ENCODE peak calls at places on chromosomes 7 and 10, in nine cellular contexts. One of them, this sample, is unnamed.

GRCh38 chr10:5894458-5894857 is 4.4 kb downstream of the FBH1 start:
- DNase-seq in OCI-LY7: no peak
- DNase-seq in left colon: no peak
- DNase-seq in retina: no peak
- DNase-seq in activated naive CD4-positive, alpha-beta T cell: no peak
- DNase-seq in renal cortical epithelial cell: no peak
- DNase-seq in Ammon's horn: no peak
- DNase-seq in right atrium auricular region: no peak
- DNase-seq in T-cell: no peak
- DNase-seq in this sample: no peak

GRCh38 chr10:12667006-12667405 is 317.7 kb downstream of the CAMK1D start:
- DNase-seq in OCI-LY7: no peak
- DNase-seq in left colon: no peak
- DNase-seq in retina: no peak
- DNase-seq in activated naive CD4-positive, alpha-beta T cell: no peak
- DNase-seq in renal cortical epithelial cell: no peak
- DNase-seq in Ammon's horn: peak; percentile 59
- DNase-seq in right atrium auricular region: no peak
- DNase-seq in T-cell: no peak
- DNase-seq in this sample: no peak

GRCh38 chr7:25032774-25033743 is 53.1 kb upstream of the OSBPL3 start:
- DNase-seq in OCI-LY7: no peak
- DNase-seq in left colon: no peak
- DNase-seq in retina: no peak
- DNase-seq in activated naive CD4-positive, alpha-beta T cell: no peak
- DNase-seq in renal cortical epithelial cell: no peak
- DNase-seq in Ammon's horn: no peak
- DNase-seq in right atrium auricular region: no peak
- DNase-seq in T-cell: no peak
- DNase-seq in this sample: no peak

GRCh38 chr10:75042292-75042974 is 69.0 kb upstream of the SAMD8 start:
- DNase-seq in OCI-LY7: no peak
- DNase-seq in left colon: no peak
- DNase-seq in retina: no peak
- DNase-seq in activated naive CD4-positive, alpha-beta T cell: no peak
- DNase-seq in renal cortical epithelial cell: peak; percentile 57
- DNase-seq in Ammon's horn: no peak
- DNase-seq in right atrium auricular region: no peak
- DNase-seq in T-cell: no peak
- DNase-seq in this sample: no peak

GRCh38 chr7:155375337-155376277 is 77.9 kb downstream of the INSIG1 start:
- DNase-seq in OCI-LY7: no peak
- DNase-seq in left colon: no peak
- DNase-seq in retina: peak; percentile 52
- DNase-seq in activated naive CD4-positive, alpha-beta T cell: no peak
- DNase-seq in renal cortical epithelial cell: no peak
- DNase-seq in Ammon's horn: no peak
- DNase-seq in right atrium auricular region: no peak
- DNase-seq in T-cell: no peak
- DNase-seq in this sample: peak; percentile 76

GRCh38 chr10:97075961-97076525 is 109.7 kb downstream of the SLIT1 start:
- DNase-seq in OCI-LY7: no peak
- DNase-seq in left colon: no peak
- DNase-seq in retina: no peak
- DNase-seq in activated naive CD4-positive, alpha-beta T cell: no peak
- DNase-seq in renal cortical epithelial cell: no peak
- DNase-seq in Ammon's horn: no peak
- DNase-seq in right atrium auricular region: no peak
- DNase-seq in T-cell: no peak
- DNase-seq in this sample: no peak

GRCh38 chr7:519429-519973 is at the start of gene PDGFA:
- DNase-seq in OCI-LY7: no peak
- DNase-seq in left colon: no peak
- DNase-seq in retina: no peak
- DNase-seq in activated naive CD4-positive, alpha-beta T cell: no peak
- DNase-seq in renal cortical epithelial cell: no peak
- DNase-seq in Ammon's horn: peak; percentile 65
- DNase-seq in right atrium auricular region: no peak
- DNase-seq in T-cell: no peak
- DNase-seq in this sample: no peak

GRCh38 chr10:47247190-47248059 is 52.6 kb upstream of the GDF10 start:
- DNase-seq in OCI-LY7: no peak
- DNase-seq in left colon: no peak
- DNase-seq in retina: no peak
- DNase-seq in activated naive CD4-positive, alpha-beta T cell: no peak
- DNase-seq in renal cortical epithelial cell: no peak
- DNase-seq in Ammon's horn: no peak
- DNase-seq in right atrium auricular region: peak; percentile 50
- DNase-seq in T-cell: no peak
- DNase-seq in this sample: no peak

GRCh38 chr7:157519798-157520244 is 183.0 kb downstream of the DNAJB6 start:
- DNase-seq in OCI-LY7: peak; percentile 13
- DNase-seq in left colon: no peak
- DNase-seq in retina: no peak
- DNase-seq in activated naive CD4-positive, alpha-beta T cell: no peak
- DNase-seq in renal cortical epithelial cell: no peak
- DNase-seq in Ammon's horn: no peak
- DNase-seq in right atrium auricular region: peak; percentile 32
- DNase-seq in T-cell: no peak
- DNase-seq in this sample: no peak